ENCODE peak calls at places on chromosomes 3 and 15, in eight cellular contexts. L is pons; A is IMR-90; N is GM10248; P is NCI-H748 treated with DMSO at 0.1 percent for 48 hours; B is fibroblast of pulmonary artery; O is CD4-positive, CD25-positive, alpha-beta regulatory T cell; F is AG04450. C is an unnamed sample.

GRCh38 chr3:172520332-172520831 is 2.8 kb downstream of the TNFSF10 start:
- DNase-seq in L (no peak), A (peak), N (peak), P (no peak), B (peak), O (peak), F (peak), C (no peak)

GRCh38 chr3:168250415-168250861 is 154.7 kb upstream of the GOLIM4 start:
- DNase-seq in L (no peak), A (peak), N (peak), P (no peak), B (peak), O (no peak), F (no peak), C (no peak)

GRCh38 chr15:50119063-50119700 is at the start of gene ATP8B4:
- DNase-seq in L (no peak), A (no peak), N (no peak), P (no peak), B (no peak), O (peak), F (no peak), C (no peak)

GRCh38 chr15:67413770-67414429 is 107.0 kb upstream of the C15orf61 start:
- DNase-seq in L (peak), A (peak), N (no peak), P (no peak), B (peak), O (no peak), F (peak), C (no peak)

GRCh38 chr15:79339588-79340314 is 28.8 kb downstream of the TMED3 start:
- DNase-seq in L (peak), A (peak), N (peak), P (peak), B (peak), O (peak), F (peak), C (peak)

GRCh38 chr15:26087881-26088280 is 224.8 kb upstream of the ATP10A start:
- DNase-seq in L (no peak), A (peak), N (no peak), P (no peak), B (no peak), O (no peak), F (no peak), C (no peak)

GRCh38 chr15:70633394-70633793 is 130.0 kb downstream of the UACA start:
- DNase-seq in L (no peak), A (no peak), N (no peak), P (no peak), B (peak), O (no peak), F (no peak), C (no peak)

GRCh38 chr3:49534581-49535495 is 19.4 kb upstream of the BSN start:
- DNase-seq in L (peak), A (no peak), N (no peak), P (peak), B (no peak), O (no peak), F (no peak), C (no peak)

GRCh38 chr15:43955140-43955539 is 128.3 kb downstream of the WDR76 start:
- DNase-seq in L (no peak), A (no peak), N (no peak), P (no peak), B (no peak), O (no peak), F (no peak), C (no peak)

GRCh38 chr15:58517252-58517681 is 85.5 kb downstream of the LIPC start:
- DNase-seq in L (no peak), A (no peak), N (no peak), P (no peak), B (no peak), O (peak), F (no peak), C (no peak)

GRCh38 chr3:197021729-197022404 is 7.8 kb downstream of the MELTF start:
- DNase-seq in L (no peak), A (no peak), N (no peak), P (no peak), B (no peak), O (no peak), F (no peak), C (no peak)

GRCh38 chr15:70113304-70113700 is 15.6 kb upstream of the TLE3 start:
- DNase-seq in L (no peak), A (no peak), N (no peak), P (no peak), B (no peak), O (no peak), F (no peak), C (no peak)

GRCh38 chr15:69554321-69554961 is 101.8 kb downstream of the RPLP1 start:
- DNase-seq in L (peak), A (peak), N (no peak), P (peak), B (peak), O (no peak), F (no peak), C (no peak)

GRCh38 chr15:71892335-71892734 is 82.0 kb downstream of the NR2E3 start:
- DNase-seq in L (no peak), A (no peak), N (no peak), P (no peak), B (no peak), O (no peak), F (no peak), C (no peak)

GRCh38 chr15:25731411-25731810 is 131.7 kb downstream of the ATP10A start:
- DNase-seq in L (no peak), A (no peak), N (no peak), P (no peak), B (no peak), O (no peak), F (no peak), C (no peak)

GRCh38 chr3:10391391-10391790 is 70.5 kb upstream of the SEC13 start:
- DNase-seq in L (no peak), A (no peak), N (no peak), P (no peak), B (no peak), O (peak), F (no peak), C (no peak)

C was measured in SW 1271.